ENCODE peak calls at places on chromosomes 2 and 18, in nine cellular contexts. S is GM12878, Y is GM10248, T is AG08395, W is T-helper 2 cell, X is glomerular endothelial cell, P is NCI-H460, M is NCI-H1105 treated with DMSO at 0.1 percent for 48 hours, F is sciatic nerve. J is an unnamed sample.

GRCh38 chr2:180747728-180748127 is 232.7 kb upstream of the UBE2E3 start:
- DNase-seq in X (no peak), Y (no peak), W (no peak), S (no peak), F (no peak), T (no peak), P (no peak), M (no peak), J (no peak)

GRCh38 chr18:57353137-57353939 is 981 bp downstream of the ST8SIA3 start:
- DNase-seq in P (no peak), T (no peak), W (no peak), S (no peak), Y (no peak), X (no peak), M (peak; percentile 90), F (no peak), J (no peak)

GRCh38 chr2:112633708-112634107 is 12.0 kb upstream of the SLC20A1 start:
- DNase-seq in Y (no peak), W (no peak), S (no peak), M (no peak), X (no peak), F (no peak), T (no peak), P (no peak), J (no peak)

GRCh38 chr2:156536534-156536933 is 100.4 kb downstream of the GPD2 start:
- DNase-seq in Y (no peak), W (no peak), P (no peak), T (no peak), S (no peak), F (no peak), M (no peak), X (no peak), J (no peak)

GRCh38 chr18:23231340-23232021 is 96.2 kb downstream of the CABLES1 start:
- DNase-seq in P (no peak), X (peak; percentile 98), F (no peak), S (peak; percentile 99), T (peak; percentile 93), M (no peak), W (peak; percentile 56), Y (peak; percentile 85), J (peak; percentile 95)

GRCh38 chr18:49055787-49056186 is 105.0 kb upstream of the SMAD7 start:
- DNase-seq in F (peak; percentile 72), T (peak; percentile 38), Y (peak; percentile 72), W (no peak), P (no peak), M (no peak), S (peak; percentile 5), X (no peak), J (peak; percentile 89)

GRCh38 chr2:4895376-4895775 is 796.8 kb upstream of the SOX11 start:
- DNase-seq in F (no peak), S (no peak), W (no peak), T (no peak), P (no peak), X (no peak), M (no peak), Y (no peak), J (no peak)

GRCh38 chr18:62721837-62722795 is 6.8 kb downstream of the PHLPP1 start:
- DNase-seq in T (no peak), X (no peak), M (no peak), F (no peak), S (no peak), W (no peak), P (no peak), Y (no peak), J (no peak)

GRCh38 chr2:148721991-148722777 is 77.6 kb downstream of the EPC2 start:
- DNase-seq in W (no peak), S (no peak), T (no peak), X (no peak), Y (no peak), F (no peak), M (no peak), P (no peak), J (no peak)

GRCh38 chr2:232659359-232659758 is 26.0 kb downstream of the EFHD1 start:
- DNase-seq in X (no peak), S (no peak), F (no peak), M (no peak), W (no peak), P (no peak), Y (no peak), T (no peak), J (no peak)

GRCh38 chr2:200667397-200667796 is 81.6 kb downstream of the AOX1 start:
- DNase-seq in X (no peak), W (no peak), M (no peak), T (no peak), P (no peak), S (no peak), F (no peak), Y (no peak), J (no peak)

GRCh38 chr18:63515279-63515678 is 26.9 kb upstream of the SERPINB12 start:
- DNase-seq in Y (no peak), S (no peak), F (no peak), X (no peak), T (no peak), P (no peak), M (no peak), W (no peak), J (no peak)

GRCh38 chr2:2715036-2715818 is 384.2 kb upstream of the MYT1L start:
- DNase-seq in W (no peak), F (no peak), Y (no peak), M (no peak), T (no peak), P (no peak), S (no peak), X (no peak), J (no peak)

GRCh38 chr2:219537657-219538487 is 5.7 kb downstream of the CHPF start:
- DNase-seq in S (no peak), X (no peak), F (no peak), P (no peak), Y (no peak), W (no peak), M (no peak), T (no peak), J (no peak)

GRCh38 chr18:46632401-46633089 is 24.5 kb downstream of the LOXHD1 start:
- DNase-seq in F (no peak), W (no peak), S (no peak), P (no peak), Y (no peak), M (no peak), T (no peak), X (no peak), J (peak; percentile 33)

GRCh38 chr2:209942936-209943605 is 59.4 kb upstream of the RPE start:
- DNase-seq in W (no peak), T (no peak), S (no peak), P (no peak), X (no peak), F (no peak), Y (no peak), M (no peak), J (no peak)

GRCh38 chr2:120520454-120520853 is 174.5 kb downstream of the INHBB start:
- DNase-seq in Y (no peak), F (no peak), X (no peak), W (no peak), M (no peak), S (no peak), P (no peak), T (no peak), J (no peak)

GRCh38 chr2:239549711-239550265 is 149.0 kb upstream of the HDAC4 start:
- DNase-seq in Y (no peak), M (no peak), P (no peak), W (no peak), S (no peak), X (no peak), T (no peak), F (no peak), J (peak; percentile 64)

J was measured in coronary artery.